ENCODE peak calls at places on chromosomes 4 and X, in four cellular contexts. One of them, this sample, is unnamed.

GRCh38 chr4:143335979-143336827 is 473 bp upstream of the GAB1 start:
- DNase-seq in WTC11: peak
- DNase-seq in breast epithelium: peak
- DNase-seq in Panc1: no peak
- DNase-seq in this sample: no peak

GRCh38 chr4:26462874-26463273 is 27.4 kb downstream of the CCKAR start:
- DNase-seq in WTC11: no peak
- DNase-seq in breast epithelium: no peak
- DNase-seq in Panc1: no peak
- DNase-seq in this sample: no peak

GRCh38 chrX:27890611-27891010 is 82.8 kb downstream of the MAGEB10 start:
- DNase-seq in WTC11: no peak
- DNase-seq in breast epithelium: no peak
- DNase-seq in Panc1: no peak
- DNase-seq in this sample: no peak

GRCh38 chrX:104168127-104168526 is 1.9 kb downstream of the FAM199X start:
- DNase-seq in WTC11: no peak
- DNase-seq in breast epithelium: no peak
- DNase-seq in Panc1: no peak
- DNase-seq in this sample: no peak

GRCh38 chr4:118741456-118741855 is 56.3 kb downstream of the METTL14 start:
- DNase-seq in WTC11: no peak
- DNase-seq in breast epithelium: no peak
- DNase-seq in Panc1: no peak
- DNase-seq in this sample: no peak

GRCh38 chr4:140004580-140005314 is 149.2 kb downstream of the MAML3 start:
- DNase-seq in WTC11: peak
- DNase-seq in breast epithelium: peak
- DNase-seq in Panc1: no peak
- DNase-seq in this sample: no peak

GRCh38 chrX:13899607-13900006 is 82.7 kb upstream of the GPM6B start:
- DNase-seq in WTC11: no peak
- DNase-seq in breast epithelium: no peak
- DNase-seq in Panc1: no peak
- DNase-seq in this sample: no peak

GRCh38 chr4:148030486-148030885 is 298.6 kb downstream of the ARHGAP10 start:
- DNase-seq in WTC11: no peak
- DNase-seq in breast epithelium: no peak
- DNase-seq in Panc1: no peak
- DNase-seq in this sample: no peak

GRCh38 chr4:95013236-95013635 is 255.5 kb downstream of the BMPR1B start:
- DNase-seq in WTC11: no peak
- DNase-seq in breast epithelium: no peak
- DNase-seq in Panc1: no peak
- DNase-seq in this sample: no peak

GRCh38 chr4:176889776-176890175 is 97.1 kb upstream of the VEGFC start:
- DNase-seq in WTC11: no peak
- DNase-seq in breast epithelium: no peak
- DNase-seq in Panc1: no peak
- DNase-seq in this sample: no peak

GRCh38 chr4:107757860-107758476 is 37.9 kb upstream of the PAPSS1 start:
- DNase-seq in WTC11: no peak
- DNase-seq in breast epithelium: no peak
- DNase-seq in Panc1: no peak
- DNase-seq in this sample: no peak

GRCh38 chr4:137640156-137640837 is 108.0 kb upstream of the PCDH18 start:
- DNase-seq in WTC11: no peak
- DNase-seq in breast epithelium: no peak
- DNase-seq in Panc1: no peak
- DNase-seq in this sample: no peak

DNA sequence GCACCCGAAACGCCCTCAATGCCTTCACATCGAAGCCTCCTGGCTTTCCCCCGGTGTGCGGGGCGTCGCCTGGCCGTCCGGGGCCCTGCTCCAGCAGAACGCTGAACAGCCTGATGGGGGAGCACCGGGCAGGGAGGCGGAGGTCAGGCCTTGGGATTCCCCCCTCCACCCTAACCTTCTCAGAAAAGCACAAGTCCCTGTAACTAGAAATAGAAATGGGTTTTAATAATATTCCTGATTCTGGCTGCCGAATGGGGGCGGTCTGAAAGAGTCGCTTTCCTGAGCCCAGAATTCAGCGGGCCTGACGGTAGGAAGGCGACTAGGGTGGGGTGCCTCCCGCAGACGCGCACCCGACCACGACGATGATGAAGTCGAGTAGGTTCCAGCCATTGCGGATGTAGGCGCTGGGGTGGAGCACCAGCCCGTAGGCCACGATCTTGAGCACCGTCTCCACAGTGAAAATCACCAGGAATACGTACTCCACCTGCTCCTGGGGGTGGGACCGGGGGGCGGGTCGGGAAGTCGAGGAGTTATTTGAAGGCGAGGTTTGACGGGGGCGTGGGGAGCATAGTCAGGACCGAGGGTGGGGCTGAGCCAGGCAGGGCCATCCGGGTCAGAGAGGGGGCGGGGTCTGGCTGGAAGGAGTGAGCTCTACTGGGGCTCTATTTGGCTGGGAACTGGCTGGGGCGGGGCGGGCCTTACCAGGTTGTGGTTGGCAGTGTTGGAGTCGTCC is 2.5 kb downstream of the CACNA1F start:
- DNase-seq in WTC11: peak
- DNase-seq in breast epithelium: peak
- DNase-seq in Panc1: no peak
- DNase-seq in this sample: no peak
- TF ChIP-seq CTCF in WTC11: no peak
- TF ChIP-seq CTCF in breast epithelium: no peak
- TF ChIP-seq CTCF in Panc1: no peak
- TF ChIP-seq CTCF in this sample: no peak

GRCh38 chr4:53507671-53508286 is 83.5 kb downstream of the LNX1 start:
- DNase-seq in WTC11: no peak
- DNase-seq in breast epithelium: no peak
- DNase-seq in Panc1: no peak
- DNase-seq in this sample: no peak

GRCh38 chr4:53508446-53508845 is 82.8 kb downstream of the LNX1 start:
- DNase-seq in WTC11: no peak
- DNase-seq in breast epithelium: no peak
- DNase-seq in Panc1: no peak
- DNase-seq in this sample: no peak

GRCh38 chr4:53507058-53507457 is 84.2 kb downstream of the LNX1 start:
- DNase-seq in WTC11: no peak
- DNase-seq in breast epithelium: no peak
- DNase-seq in Panc1: no peak
- DNase-seq in this sample: no peak

GRCh38 chr4:53510316-53510715 is 81.0 kb downstream of the LNX1 start:
- DNase-seq in WTC11: no peak
- DNase-seq in breast epithelium: no peak
- DNase-seq in Panc1: no peak
- DNase-seq in this sample: no peak

DNA sequence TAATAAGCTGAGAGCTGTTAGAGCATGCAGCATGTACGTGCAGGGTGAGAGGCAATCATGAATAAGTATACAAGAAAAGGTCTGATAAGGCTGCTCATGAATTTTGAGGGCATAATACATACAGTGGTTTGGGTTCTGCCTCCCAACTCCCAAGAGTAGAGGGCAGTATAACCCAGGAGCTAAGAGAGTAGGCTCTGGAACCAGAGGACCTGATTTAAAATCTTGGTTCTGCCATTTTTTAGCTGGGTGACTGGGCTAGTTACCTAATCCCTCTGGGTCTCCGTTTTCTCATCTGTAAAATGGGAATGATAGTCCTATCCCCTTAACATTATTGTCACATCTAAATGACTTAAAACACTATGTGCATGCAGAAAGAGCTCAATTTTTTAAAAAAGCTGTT is 85.3 kb downstream of the LNX1 start:
- DNase-seq in WTC11: no peak
- DNase-seq in breast epithelium: no peak
- DNase-seq in Panc1: no peak
- DNase-seq in this sample: no peak
- TF ChIP-seq CTCF in WTC11: no peak
- TF ChIP-seq CTCF in breast epithelium: no peak
- TF ChIP-seq CTCF in Panc1: peak
- TF ChIP-seq CTCF in this sample: peak

GRCh38 chrX:149286940-149287349 is 218.2 kb downstream of the IDS start:
- DNase-seq in WTC11: peak
- DNase-seq in breast epithelium: no peak
- DNase-seq in Panc1: peak
- DNase-seq in this sample: peak
- TF ChIP-seq CTCF in WTC11: peak
- TF ChIP-seq CTCF in breast epithelium: no peak
- TF ChIP-seq CTCF in Panc1: peak
- TF ChIP-seq CTCF in this sample: peak

GRCh38 chrX:3582421-3582820 is 131.0 kb downstream of the PRKX start:
- DNase-seq in WTC11: no peak
- DNase-seq in breast epithelium: no peak
- DNase-seq in Panc1: no peak
- DNase-seq in this sample: no peak

GRCh38 chrX:3589474-3589873 is 124.0 kb downstream of the PRKX start:
- DNase-seq in WTC11: no peak
- DNase-seq in breast epithelium: no peak
- DNase-seq in Panc1: no peak
- DNase-seq in this sample: no peak

GRCh38 chrX:3584415-3584996 is 128.9 kb downstream of the PRKX start:
- DNase-seq in WTC11: peak
- DNase-seq in breast epithelium: no peak
- DNase-seq in Panc1: no peak
- DNase-seq in this sample: no peak

GRCh38 chrX:3581609-3582108 is 131.8 kb downstream of the PRKX start:
- DNase-seq in WTC11: no peak
- DNase-seq in breast epithelium: no peak
- DNase-seq in Panc1: no peak
- DNase-seq in this sample: no peak

DNA sequence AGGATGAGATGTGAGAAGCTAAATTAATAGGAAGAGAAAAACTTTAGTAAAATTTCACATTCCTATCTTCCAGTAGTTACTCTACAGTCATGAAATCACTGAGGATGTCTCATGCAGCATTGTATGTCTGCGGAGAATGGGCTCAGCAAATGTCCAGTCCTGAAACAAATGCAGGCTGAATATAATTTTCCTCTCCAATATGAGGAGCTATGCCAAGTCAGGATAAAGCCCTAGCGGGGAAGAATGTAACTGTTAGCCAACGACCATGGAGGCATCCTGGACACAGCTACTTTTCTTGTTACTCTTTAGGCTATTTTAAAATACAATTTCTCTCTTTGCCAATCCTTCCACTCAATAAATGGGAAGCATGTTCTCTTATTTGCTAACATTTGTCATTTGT is 127.7 kb downstream of the PRKX start:
- DNase-seq in WTC11: no peak
- DNase-seq in breast epithelium: no peak
- DNase-seq in Panc1: no peak
- DNase-seq in this sample: no peak
- TF ChIP-seq CTCF in WTC11: no peak
- TF ChIP-seq CTCF in breast epithelium: no peak
- TF ChIP-seq CTCF in Panc1: no peak
- TF ChIP-seq CTCF in this sample: no peak

GRCh38 chr4:2462218-2462991 is 6.5 kb upstream of the RNF4 start:
- DNase-seq in WTC11: peak
- DNase-seq in breast epithelium: no peak
- DNase-seq in Panc1: no peak
- DNase-seq in this sample: peak
- TF ChIP-seq CTCF in WTC11: no peak
- TF ChIP-seq CTCF in breast epithelium: no peak
- TF ChIP-seq CTCF in Panc1: peak
- TF ChIP-seq CTCF in this sample: peak

DNA sequence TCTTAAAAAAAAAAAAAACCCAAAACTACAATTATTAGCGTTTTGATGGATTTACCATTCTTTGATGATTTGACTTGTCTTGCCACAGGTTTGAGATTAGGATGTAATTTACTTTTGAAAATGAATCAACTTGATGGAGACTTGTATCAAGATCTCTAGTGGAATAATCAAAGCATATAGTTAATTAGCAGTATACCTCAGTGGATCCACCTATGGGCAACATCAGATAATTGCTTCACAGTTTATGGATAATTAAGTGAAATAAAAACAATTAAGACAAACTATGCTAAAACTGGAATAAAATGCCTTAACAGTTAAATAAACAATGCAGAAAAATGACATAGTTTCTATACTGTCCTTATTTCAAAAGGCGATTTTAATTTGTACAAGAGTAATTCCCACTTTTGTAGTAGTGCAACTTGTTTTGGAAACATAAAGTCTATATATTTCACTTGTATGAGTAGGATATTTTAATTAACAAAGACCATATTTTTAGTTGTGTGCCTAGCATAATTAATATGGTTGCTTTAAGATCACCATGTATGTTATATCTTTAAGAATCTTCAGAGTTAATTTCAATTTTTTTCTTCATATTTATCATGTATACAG is 4.2 kb downstream of the CPEB2 start:
- DNase-seq in WTC11: no peak
- DNase-seq in breast epithelium: no peak
- DNase-seq in Panc1: no peak
- DNase-seq in this sample: no peak
- TF ChIP-seq CTCF in WTC11: no peak
- TF ChIP-seq CTCF in breast epithelium: peak
- TF ChIP-seq CTCF in Panc1: peak
- TF ChIP-seq CTCF in this sample: peak

DNA sequence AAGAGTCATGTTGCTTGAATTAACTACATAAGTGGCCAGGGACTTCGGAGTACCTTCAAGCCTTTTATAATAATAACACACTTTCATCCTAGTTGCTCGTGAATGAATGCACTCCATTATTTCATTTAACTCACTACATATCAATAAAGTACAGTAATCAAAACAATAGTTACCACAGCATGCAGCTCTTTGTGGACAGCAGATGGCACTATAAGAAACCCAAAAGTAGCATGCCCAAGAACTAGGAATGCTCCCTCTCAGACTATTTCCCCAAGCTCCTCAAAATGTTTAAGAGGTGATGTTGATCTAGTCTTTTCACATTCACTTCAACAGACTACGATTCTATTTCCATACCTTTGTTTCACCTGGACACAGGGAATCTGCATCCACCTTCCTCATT is 500.8 kb upstream of the DIAPH2 start:
- DNase-seq in WTC11: no peak
- DNase-seq in breast epithelium: no peak
- DNase-seq in Panc1: no peak
- DNase-seq in this sample: no peak
- TF ChIP-seq CTCF in WTC11: no peak
- TF ChIP-seq CTCF in breast epithelium: no peak
- TF ChIP-seq CTCF in Panc1: peak
- TF ChIP-seq CTCF in this sample: peak

This sample was measured in D721Med.